ENCODE peak calls at places on chromosomes 3 and 15, in ten cellular contexts. One of them, this sample, is unnamed. For H3K36me3, the result is how much of the 10 kb centered on the place peaks cover.

GRCh38 chr3:11380314-11380713 is 108.1 kb downstream of the ATG7 start:
- DNase-seq in transverse colon: no peak
- DNase-seq in tibial nerve: no peak
- DNase-seq in stomach: no peak
- DNase-seq in H1: no peak
- DNase-seq in GM12878: no peak
- DNase-seq in upper lobe of left lung: no peak
- DNase-seq in SK-N-SH: no peak
- DNase-seq in ovary: no peak
- DNase-seq in K562: no peak
- DNase-seq in this sample: no peak

GRCh38 chr3:31880020-31880419 is 101.0 kb downstream of the OSBPL10 start:
- DNase-seq in transverse colon: no peak
- DNase-seq in stomach: no peak
- DNase-seq in tibial nerve: peak
- DNase-seq in K562: no peak
- DNase-seq in GM12878: no peak
- DNase-seq in ovary: no peak
- DNase-seq in upper lobe of left lung: no peak
- DNase-seq in SK-N-SH: no peak
- DNase-seq in H1: no peak
- DNase-seq in this sample: no peak

GRCh38 chr15:89783861-89784685 is 7.9 kb downstream of the MESP2 start:
- DNase-seq in transverse colon: peak
- DNase-seq in upper lobe of left lung: no peak
- DNase-seq in SK-N-SH: peak
- DNase-seq in K562: no peak
- DNase-seq in H1: no peak
- DNase-seq in tibial nerve: no peak
- DNase-seq in ovary: no peak
- DNase-seq in stomach: no peak
- DNase-seq in GM12878: no peak
- DNase-seq in this sample: no peak

GRCh38 chr3:181689546-181689945 is 22.2 kb upstream of the SOX2 start:
- DNase-seq in H1: no peak
- DNase-seq in transverse colon: no peak
- DNase-seq in SK-N-SH: no peak
- DNase-seq in K562: no peak
- DNase-seq in GM12878: no peak
- DNase-seq in stomach: no peak
- DNase-seq in upper lobe of left lung: no peak
- DNase-seq in tibial nerve: no peak
- DNase-seq in ovary: no peak
- DNase-seq in this sample: no peak

GRCh38 chr15:33132722-33133345 is 61.7 kb downstream of the FMN1 start:
- DNase-seq in transverse colon: peak
- DNase-seq in stomach: no peak
- DNase-seq in K562: peak
- DNase-seq in ovary: no peak
- DNase-seq in GM12878: no peak
- DNase-seq in H1: no peak
- DNase-seq in SK-N-SH: peak
- DNase-seq in tibial nerve: no peak
- DNase-seq in upper lobe of left lung: no peak
- DNase-seq in this sample: no peak

GRCh38 chr3:154023148-154023547 is 98.0 kb upstream of the ARHGEF26 start:
- DNase-seq in GM12878: no peak
- DNase-seq in H1: no peak
- DNase-seq in upper lobe of left lung: no peak
- DNase-seq in transverse colon: no peak
- DNase-seq in SK-N-SH: no peak
- DNase-seq in ovary: no peak
- DNase-seq in tibial nerve: no peak
- DNase-seq in K562: no peak
- DNase-seq in stomach: no peak
- DNase-seq in this sample: no peak

GRCh38 chr15:39786444-39787056 is 3.9 kb upstream of the FSIP1 start:
- DNase-seq in ovary: no peak
- DNase-seq in K562: peak
- DNase-seq in GM12878: no peak
- DNase-seq in upper lobe of left lung: no peak
- DNase-seq in transverse colon: no peak
- DNase-seq in stomach: no peak
- DNase-seq in tibial nerve: no peak
- DNase-seq in H1: no peak
- DNase-seq in SK-N-SH: peak
- DNase-seq in this sample: no peak

GRCh38 chr3:106880206-106880605 is 497.0 kb upstream of the CCDC54 start:
- DNase-seq in H1: no peak
- DNase-seq in SK-N-SH: no peak
- DNase-seq in tibial nerve: no peak
- DNase-seq in ovary: no peak
- DNase-seq in K562: no peak
- DNase-seq in stomach: no peak
- DNase-seq in upper lobe of left lung: no peak
- DNase-seq in GM12878: no peak
- DNase-seq in transverse colon: no peak
- DNase-seq in this sample: no peak

GRCh38 chr3:42756681-42757213 is 16.3 kb downstream of the CCDC13 start:
- DNase-seq in stomach: no peak
- DNase-seq in upper lobe of left lung: no peak
- DNase-seq in GM12878: no peak
- DNase-seq in K562: no peak
- DNase-seq in SK-N-SH: no peak
- DNase-seq in tibial nerve: no peak
- DNase-seq in transverse colon: no peak
- DNase-seq in ovary: no peak
- DNase-seq in H1: peak
- DNase-seq in this sample: peak

GRCh38 chr15:69414702-69415161 is 583 bp downstream of the KIF23 start:
- DNase-seq in SK-N-SH: no peak
- DNase-seq in stomach: no peak
- DNase-seq in K562: peak
- DNase-seq in ovary: peak
- DNase-seq in tibial nerve: peak
- DNase-seq in upper lobe of left lung: no peak
- DNase-seq in GM12878: no peak
- DNase-seq in transverse colon: peak
- DNase-seq in H1: peak
- DNase-seq in this sample: no peak

GRCh38 chr15:22902981-22903380 is 64.5 kb downstream of the NIPA2 start:
- DNase-seq in ovary: no peak
- DNase-seq in transverse colon: no peak
- DNase-seq in SK-N-SH: no peak
- DNase-seq in upper lobe of left lung: no peak
- DNase-seq in tibial nerve: no peak
- DNase-seq in GM12878: no peak
- DNase-seq in H1: no peak
- DNase-seq in K562: no peak
- DNase-seq in stomach: no peak
- DNase-seq in this sample: no peak

GRCh38 chr3:116678853-116679252 is 30.7 kb upstream of the TUSC7 start:
- DNase-seq in transverse colon: no peak
- DNase-seq in H1: no peak
- DNase-seq in GM12878: no peak
- DNase-seq in stomach: no peak
- DNase-seq in K562: no peak
- DNase-seq in ovary: no peak
- DNase-seq in tibial nerve: no peak
- DNase-seq in upper lobe of left lung: peak
- DNase-seq in SK-N-SH: no peak
- DNase-seq in this sample: no peak

GRCh38 chr3:5426094-5426883 is 238.8 kb downstream of the EDEM1 start:
- DNase-seq in K562: peak
- DNase-seq in upper lobe of left lung: peak
- DNase-seq in SK-N-SH: peak
- DNase-seq in transverse colon: peak
- DNase-seq in ovary: peak
- DNase-seq in H1: peak
- DNase-seq in tibial nerve: peak
- DNase-seq in stomach: peak
- DNase-seq in GM12878: no peak
- DNase-seq in this sample: peak

GRCh38 chr15:77702211-77702957 is 69.7 kb upstream of the LINGO1 start:
- DNase-seq in SK-N-SH: no peak
- DNase-seq in H1: peak
- DNase-seq in stomach: no peak
- DNase-seq in transverse colon: peak
- DNase-seq in K562: peak
- DNase-seq in ovary: peak
- DNase-seq in tibial nerve: no peak
- DNase-seq in GM12878: no peak
- DNase-seq in upper lobe of left lung: no peak
- DNase-seq in this sample: no peak

DNA sequence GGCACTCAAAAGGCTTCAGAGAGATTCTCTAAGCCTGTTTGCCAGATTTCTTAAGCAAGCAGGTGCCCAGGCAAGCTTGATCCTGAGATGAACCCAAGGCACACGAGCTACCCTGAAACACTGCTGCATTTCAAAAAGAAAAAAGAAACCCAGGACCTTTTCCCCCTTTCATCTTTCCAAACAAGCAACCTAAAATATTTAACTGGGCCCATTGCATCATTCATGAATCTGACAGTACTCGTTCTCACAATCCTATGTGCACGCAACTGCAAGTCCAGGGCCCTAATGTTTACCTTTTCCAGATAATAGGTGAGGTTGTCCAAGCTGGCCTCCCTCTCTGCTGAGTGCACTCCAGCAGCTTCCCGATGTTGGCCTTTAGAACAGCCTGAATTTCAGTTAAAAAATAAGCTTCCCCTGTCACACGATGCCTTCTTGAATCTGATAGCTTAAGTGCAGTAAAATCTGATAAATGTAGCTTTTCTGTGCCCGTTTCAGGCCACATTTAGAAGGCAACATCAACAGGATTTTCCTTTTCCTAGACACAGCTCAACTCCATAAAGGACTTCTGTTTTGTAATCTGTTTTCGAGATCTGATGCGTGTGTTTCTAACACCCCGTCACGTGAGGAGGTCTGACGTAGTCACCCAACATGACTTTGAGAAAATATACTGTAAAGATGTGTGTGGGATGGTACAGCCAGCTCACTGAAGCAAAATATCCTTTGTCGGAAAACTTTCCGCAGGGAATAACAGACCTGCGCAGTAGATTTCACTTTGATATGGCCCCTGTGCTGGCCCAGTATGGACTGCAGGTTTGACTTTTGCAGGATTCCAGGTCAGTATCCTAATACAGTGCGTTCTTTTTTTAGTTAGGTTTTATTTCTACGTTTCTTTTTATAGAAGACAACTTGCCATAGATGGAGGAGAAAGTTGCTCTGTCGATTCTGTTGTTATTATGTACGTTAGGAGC is 55.1 kb upstream of the RASA2 start:
- DNase-seq in transverse colon: no peak
- DNase-seq in GM12878: no peak
- DNase-seq in upper lobe of left lung: no peak
- DNase-seq in SK-N-SH: no peak
- DNase-seq in K562: no peak
- DNase-seq in tibial nerve: no peak
- DNase-seq in ovary: no peak
- DNase-seq in stomach: no peak
- DNase-seq in H1: no peak
- DNase-seq in this sample: no peak
- TF ChIP-seq EP300 in transverse colon: peak
- TF ChIP-seq EP300 in GM12878: no peak
- TF ChIP-seq EP300 in upper lobe of left lung: no peak
- TF ChIP-seq EP300 in SK-N-SH: no peak
- TF ChIP-seq EP300 in K562: no peak
- TF ChIP-seq EP300 in tibial nerve: peak
- TF ChIP-seq EP300 in ovary: no peak
- TF ChIP-seq EP300 in stomach: peak
- TF ChIP-seq EP300 in H1: no peak
- TF ChIP-seq EP300 in this sample: no peak

GRCh38 chr15:40806672-40807027 is 239 bp upstream of the ZFYVE19 start:
- DNase-seq in K562: no peak
- DNase-seq in H1: no peak
- DNase-seq in ovary: no peak
- DNase-seq in GM12878: no peak
- DNase-seq in stomach: no peak
- DNase-seq in tibial nerve: no peak
- DNase-seq in SK-N-SH: peak
- DNase-seq in upper lobe of left lung: no peak
- DNase-seq in transverse colon: no peak
- DNase-seq in this sample: no peak
- H3K27ac ChIP-seq in K562: peak
- H3K27ac ChIP-seq in H1: no peak
- H3K27ac ChIP-seq in ovary: peak
- H3K27ac ChIP-seq in GM12878: peak
- H3K27ac ChIP-seq in stomach: peak
- H3K27ac ChIP-seq in tibial nerve: peak
- H3K27ac ChIP-seq in SK-N-SH: peak
- H3K27ac ChIP-seq in upper lobe of left lung: peak
- H3K27ac ChIP-seq in transverse colon: peak
- H3K27ac ChIP-seq in this sample: peak

DNA sequence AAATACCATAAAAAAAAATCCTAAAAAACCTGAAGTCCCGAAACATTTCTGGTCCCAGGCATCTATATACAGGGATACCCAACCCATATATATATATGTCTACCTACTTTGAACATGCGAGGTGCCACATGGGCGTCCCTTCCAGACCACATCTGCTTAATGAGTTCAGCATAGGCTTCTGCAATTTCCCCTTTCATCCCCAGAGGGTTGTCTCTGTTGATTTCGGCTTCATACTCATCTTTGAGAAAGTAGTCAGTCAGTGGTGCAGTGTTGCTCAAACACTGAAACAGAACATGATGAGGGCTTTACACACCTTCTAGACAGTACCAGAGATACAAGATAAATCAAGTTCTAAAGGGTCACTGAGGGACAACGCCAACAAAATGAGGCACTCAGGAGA is 28.6 kb upstream of the C3orf62 start:
- DNase-seq in transverse colon: no peak
- DNase-seq in stomach: no peak
- DNase-seq in upper lobe of left lung: no peak
- DNase-seq in GM12878: no peak
- DNase-seq in SK-N-SH: no peak
- DNase-seq in ovary: no peak
- DNase-seq in H1: no peak
- DNase-seq in tibial nerve: no peak
- DNase-seq in K562: no peak
- DNase-seq in this sample: no peak
- H3K36me3 ChIP-seq in transverse colon: under half
- H3K36me3 ChIP-seq in stomach: half or more
- H3K36me3 ChIP-seq in upper lobe of left lung: under half
- H3K36me3 ChIP-seq in GM12878: under half
- H3K36me3 ChIP-seq in SK-N-SH: under half
- H3K36me3 ChIP-seq in ovary: under half
- H3K36me3 ChIP-seq in H1: under half
- H3K36me3 ChIP-seq in tibial nerve: under half
- H3K36me3 ChIP-seq in K562: half or more
- H3K36me3 ChIP-seq in this sample: half or more

DNA sequence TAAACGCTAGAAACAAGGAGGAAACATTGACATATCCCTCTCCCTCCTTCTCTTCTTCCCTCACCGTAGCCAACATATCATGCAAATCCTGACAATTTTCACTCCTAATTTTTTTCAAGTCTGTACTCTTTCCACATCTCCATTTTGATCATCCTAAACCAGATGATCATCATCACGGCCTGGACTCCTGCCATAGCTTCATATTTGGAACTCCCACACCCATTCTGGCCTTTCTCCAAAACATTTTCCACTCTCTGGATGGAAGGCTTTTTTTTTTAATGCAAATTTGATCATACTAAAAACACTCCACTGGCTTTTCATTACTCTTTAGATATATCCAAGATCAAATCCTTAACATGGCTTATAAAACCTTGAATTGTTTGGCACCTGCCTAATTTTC is 248.0 kb upstream of the CNTN3 start:
- DNase-seq in ovary: no peak
- DNase-seq in GM12878: no peak
- DNase-seq in upper lobe of left lung: no peak
- DNase-seq in transverse colon: no peak
- DNase-seq in K562: no peak
- DNase-seq in SK-N-SH: no peak
- DNase-seq in tibial nerve: no peak
- DNase-seq in H1: no peak
- DNase-seq in stomach: no peak
- DNase-seq in this sample: no peak
- TF ChIP-seq EP300 in ovary: no peak
- TF ChIP-seq EP300 in GM12878: no peak
- TF ChIP-seq EP300 in upper lobe of left lung: no peak
- TF ChIP-seq EP300 in transverse colon: no peak
- TF ChIP-seq EP300 in K562: no peak
- TF ChIP-seq EP300 in SK-N-SH: no peak
- TF ChIP-seq EP300 in tibial nerve: no peak
- TF ChIP-seq EP300 in H1: no peak
- TF ChIP-seq EP300 in stomach: no peak
- TF ChIP-seq EP300 in this sample: no peak